ENCODE peak calls at places on chromosomes 2 and 18, in ten cellular contexts. K, F, Z, J, C, N, A, Q, U and V are unnamed samples. For H3K36me3, the result is how much of the 10 kb centered on the place peaks cover.

GRCh38 chr2:129237966-129238725 is 741.3 kb upstream of the RAB6C start:
- DNase-seq in K (no peak), F (peak), Z (no peak), J (no peak), C (no peak), N (no peak), A (no peak), Q (no peak), U (no peak), V (no peak)

GRCh38 chr2:150610670-150611279 is 123.3 kb upstream of the RND3 start:
- DNase-seq in K (no peak), F (peak), Z (peak), J (peak), C (no peak), N (no peak), A (peak), Q (no peak), U (peak), V (no peak)

GRCh38 chr2:158845869-158846268 is 50.8 kb downstream of the DAPL1 start:
- DNase-seq in K (no peak), F (peak), Z (no peak), J (no peak), C (no peak), N (no peak), A (no peak), Q (no peak), U (peak), V (no peak)

GRCh38 chr2:145789636-145790035 is 1269.7 kb upstream of the ZEB2 start:
- DNase-seq in K (no peak), F (no peak), Z (no peak), J (no peak), C (no peak), N (no peak), A (no peak), Q (no peak), U (no peak), V (no peak)

GRCh38 chr2:136238552-136239346 is 120.8 kb upstream of the CXCR4 start:
- DNase-seq in K (no peak), F (peak), Z (no peak), J (no peak), C (peak), N (no peak), A (no peak), Q (no peak), U (peak), V (peak)

GRCh38 chr2:239265681-239266435 is 135.0 kb downstream of the HDAC4 start:
- DNase-seq in K (no peak), F (no peak), Z (no peak), J (peak), C (no peak), N (no peak), A (no peak), Q (peak), U (no peak), V (no peak)

GRCh38 chr2:12059616-12060441 is 313.4 kb downstream of the LPIN1 start:
- DNase-seq in K (no peak), F (no peak), Z (no peak), J (no peak), C (no peak), N (no peak), A (no peak), Q (no peak), U (no peak), V (no peak)

GRCh38 chr2:173851256-173851655 is 113.9 kb downstream of the SP3 start:
- DNase-seq in K (no peak), F (no peak), Z (no peak), J (no peak), C (no peak), N (no peak), A (no peak), Q (peak), U (no peak), V (no peak)

GRCh38 chr2:19319064-19319463 is 39.4 kb downstream of the OSR1 start:
- DNase-seq in K (no peak), F (no peak), Z (no peak), J (no peak), C (no peak), N (no peak), A (no peak), Q (no peak), U (no peak), V (no peak)

GRCh38 chr2:163877316-163877715 is 141.5 kb upstream of the FIGN start:
- DNase-seq in K (peak), F (no peak), Z (no peak), J (no peak), C (no peak), N (no peak), A (no peak), Q (no peak), U (no peak), V (no peak)

GRCh38 chr2:120503793-120504571 is 158.0 kb downstream of the INHBB start:
- DNase-seq in K (no peak), F (no peak), Z (no peak), J (no peak), C (no peak), N (no peak), A (no peak), Q (peak), U (peak), V (no peak)

GRCh38 chr2:59583173-59583765 is 970.2 kb downstream of the BCL11A start:
- DNase-seq in K (no peak), F (no peak), Z (no peak), J (no peak), C (no peak), N (no peak), A (no peak), Q (no peak), U (no peak), V (no peak)

GRCh38 chr2:200913654-200914053 is 24.5 kb downstream of the NIF3L1 start:
- DNase-seq in K (no peak), F (peak), Z (no peak), J (no peak), C (no peak), N (no peak), A (no peak), Q (no peak), U (no peak), V (no peak)

GRCh38 chr2:48312126-48312525 is 217.8 kb upstream of the STON1 start:
- DNase-seq in K (no peak), F (peak), Z (no peak), J (no peak), C (no peak), N (no peak), A (no peak), Q (no peak), U (no peak), V (no peak)

GRCh38 chr18:48887294-48887904 is 63.4 kb downstream of the SMAD7 start:
- DNase-seq in K (no peak), F (no peak), Z (no peak), J (no peak), C (no peak), N (no peak), A (no peak), Q (no peak), U (no peak), V (no peak)

GRCh38 chr2:187215576-187216240 is 232.3 kb downstream of the CALCRL start:
- DNase-seq in K (no peak), F (peak), Z (no peak), J (no peak), C (no peak), N (no peak), A (no peak), Q (no peak), U (no peak), V (no peak)

GRCh38 chr2:186560254-186560653 is 29.6 kb upstream of the ITGAV start:
- DNase-seq in K (no peak), F (no peak), Z (no peak), J (no peak), C (no peak), N (no peak), A (no peak), Q (no peak), U (no peak), V (no peak)

GRCh38 chr2:83851066-83851465 is 608.0 kb downstream of the SUCLG1 start:
- DNase-seq in K (no peak), F (peak), Z (no peak), J (no peak), C (no peak), N (no peak), A (no peak), Q (no peak), U (no peak), V (no peak)

GRCh38 chr2:212013656-212014055 is 524.9 kb downstream of the ERBB4 start:
- DNase-seq in K (no peak), F (no peak), Z (no peak), J (no peak), C (no peak), N (no peak), A (no peak), Q (no peak), U (no peak), V (no peak)

GRCh38 chr18:71809711-71810110 is 734.4 kb downstream of the CBLN2 start:
- DNase-seq in K (no peak), F (peak), Z (no peak), J (no peak), C (no peak), N (no peak), A (no peak), Q (no peak), U (no peak), V (no peak)

GRCh38 chr2:208306291-208306690 is 40.2 kb downstream of the PIKFYVE start:
- DNase-seq in K (no peak), F (no peak), Z (no peak), J (no peak), C (no peak), N (no peak), A (no peak), Q (no peak), U (no peak), V (no peak)
- H3K36me3 ChIP-seq in K (under half), F (under half), Z (under half), J (under half), C (under half), N (under half), A (under half), Q (under half), U (under half), V (under half)

GRCh38 chr2:53941749-53942148 is 29.0 kb downstream of the PSME4 start:
- DNase-seq in K (no peak), F (no peak), Z (no peak), J (no peak), C (no peak), N (no peak), A (no peak), Q (no peak), U (no peak), V (no peak)

GRCh38 chr2:53942280-53942679 is 28.5 kb downstream of the PSME4 start:
- DNase-seq in K (no peak), F (no peak), Z (no peak), J (no peak), C (no peak), N (no peak), A (no peak), Q (no peak), U (no peak), V (no peak)

GRCh38 chr2:53939656-53940055 is 31.1 kb downstream of the PSME4 start:
- DNase-seq in K (peak), F (no peak), Z (no peak), J (no peak), C (no peak), N (no peak), A (no peak), Q (no peak), U (no peak), V (no peak)

GRCh38 chr2:53933329-53933728 is 37.5 kb downstream of the PSME4 start:
- DNase-seq in K (no peak), F (no peak), Z (no peak), J (no peak), C (no peak), N (no peak), A (no peak), Q (no peak), U (no peak), V (no peak)

DNA sequence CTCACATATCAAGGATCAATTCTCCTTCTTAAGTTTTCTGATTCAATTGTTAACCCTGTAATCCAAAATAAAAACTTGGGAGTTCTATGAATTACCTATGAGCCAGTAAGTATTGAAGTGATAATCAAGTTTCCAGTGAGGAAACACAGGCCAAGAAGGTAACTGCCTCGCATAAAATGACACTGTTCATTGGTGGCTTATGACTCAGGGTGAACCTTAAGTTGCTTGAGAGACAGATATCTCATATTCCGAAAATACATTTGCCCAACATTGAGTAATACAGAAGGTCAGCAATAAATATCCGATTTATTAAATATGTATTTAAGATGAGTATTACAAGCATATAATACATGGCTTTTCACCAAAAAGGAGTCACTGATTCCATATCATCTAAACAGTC is 31.9 kb downstream of the PSME4 start:
- DNase-seq in K (no peak), F (no peak), Z (no peak), J (no peak), C (no peak), N (no peak), A (no peak), Q (no peak), U (no peak), V (no peak)
- H3K36me3 ChIP-seq in K (under half), F (under half), Z (half or more), J (under half), C (under half), N (under half), A (under half), Q (under half), U (under half), V (under half)

DNA sequence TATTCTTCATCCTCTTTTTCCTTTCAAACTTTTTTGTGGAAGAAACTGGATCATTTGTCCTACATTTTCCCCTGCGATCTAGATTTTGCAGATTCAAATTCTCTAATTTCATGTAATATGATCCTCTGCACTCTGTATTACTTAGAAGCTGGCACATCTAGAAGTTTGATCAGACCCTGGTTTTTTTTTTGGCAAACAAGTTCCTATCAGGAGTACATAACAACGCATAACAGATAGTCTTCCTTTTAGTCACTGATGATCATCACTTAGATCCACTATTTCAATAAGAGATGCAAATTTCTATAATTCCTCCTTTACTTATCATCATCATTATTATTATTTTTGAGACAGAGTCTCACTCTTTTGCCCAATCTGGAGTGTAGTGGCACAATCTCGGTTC is 117.1 kb downstream of the CDH2 start:
- DNase-seq in K (no peak), F (no peak), Z (no peak), J (no peak), C (no peak), N (no peak), A (no peak), Q (no peak), U (no peak), V (no peak)
- H3K36me3 ChIP-seq in K (under half), F (under half), Z (under half), J (under half), C (under half), N (under half), A (under half), Q (under half), U (under half), V (under half)

DNA sequence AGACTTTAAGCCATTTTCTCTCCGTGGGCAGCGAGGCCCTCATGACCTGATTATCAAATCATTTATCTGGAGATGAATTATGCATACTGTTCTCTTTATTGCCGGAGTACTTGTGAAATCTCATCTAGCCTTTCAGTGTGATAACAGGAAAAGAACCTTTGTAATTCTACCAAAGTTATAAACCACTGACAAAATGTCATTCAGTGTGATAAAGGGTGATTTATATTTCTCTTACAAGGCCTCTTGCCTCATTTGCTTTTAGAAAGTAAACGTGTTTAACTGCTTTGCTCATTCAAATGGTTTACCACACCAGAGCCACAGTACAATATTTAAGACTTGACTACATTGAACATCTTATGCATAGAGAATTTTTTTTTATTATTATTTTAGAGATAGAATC is 13.8 kb downstream of the MTCL1 start:
- DNase-seq in K (no peak), F (no peak), Z (no peak), J (no peak), C (no peak), N (no peak), A (no peak), Q (no peak), U (no peak), V (no peak)
- H3K36me3 ChIP-seq in K (under half), F (under half), Z (under half), J (under half), C (under half), N (under half), A (under half), Q (under half), U (under half), V (under half)

DNA sequence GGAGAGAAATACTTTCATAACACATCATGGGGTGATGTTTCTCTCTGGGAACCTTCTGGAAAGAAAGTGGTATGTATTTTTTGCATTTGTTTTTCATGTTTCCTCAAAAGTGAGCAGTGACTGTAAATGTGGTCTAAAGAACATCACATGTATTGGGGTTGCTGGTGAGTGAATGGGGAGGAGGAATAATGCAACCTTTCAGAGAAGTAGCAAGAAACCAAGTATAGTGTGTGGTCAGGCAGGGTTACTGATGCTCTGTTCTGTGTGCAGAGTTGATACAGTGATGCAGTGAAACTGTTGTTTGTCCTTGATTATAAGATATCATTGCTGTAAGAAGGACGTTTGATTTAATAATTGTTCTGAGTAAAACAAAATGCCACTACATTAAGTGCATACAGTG is 24.1 kb downstream of the ADNP2 start:
- DNase-seq in K (no peak), F (no peak), Z (no peak), J (no peak), C (no peak), N (no peak), A (no peak), Q (no peak), U (no peak), V (no peak)
- H3K36me3 ChIP-seq in K (under half), F (under half), Z (half or more), J (under half), C (half or more), N (under half), A (under half), Q (under half), U (under half), V (under half)

DNA sequence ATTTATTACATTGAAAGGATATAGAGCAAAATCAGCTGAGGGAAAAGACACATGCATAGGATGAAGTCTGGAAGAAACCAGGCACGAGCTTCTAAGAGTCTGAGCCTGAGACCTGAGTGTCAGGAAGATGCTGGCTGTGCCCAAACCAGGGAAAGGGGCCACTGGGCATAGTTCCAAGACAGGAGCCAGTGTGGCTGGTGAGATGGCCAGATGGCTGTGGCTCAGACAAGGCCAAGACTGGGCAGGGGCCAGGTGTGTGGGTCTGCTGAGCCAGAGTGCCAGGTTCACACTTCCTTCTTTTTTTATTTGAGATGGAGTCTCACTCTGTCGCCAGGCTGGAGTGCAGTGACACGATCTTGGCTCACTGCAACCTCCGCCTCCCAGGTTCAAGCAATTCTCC is 95.5 kb upstream of the ATG16L1 start:
- DNase-seq in K (no peak), F (no peak), Z (no peak), J (no peak), C (no peak), N (no peak), A (no peak), Q (no peak), U (no peak), V (no peak)
- H3K36me3 ChIP-seq in K (under half), F (under half), Z (under half), J (under half), C (half or more), N (under half), A (under half), Q (under half), U (under half), V (half or more)

GRCh38 chr2:74212702-74213410 is 14.4 kb downstream of the MTHFD2 start:
- DNase-seq in K (no peak), F (no peak), Z (no peak), J (no peak), C (no peak), N (no peak), A (no peak), Q (no peak), U (no peak), V (no peak)
- H3K36me3 ChIP-seq in K (under half), F (half or more), Z (half or more), J (under half), C (under half), N (under half), A (under half), Q (under half), U (under half), V (under half)